ENCODE peak calls at places on chromosomes 4 and X, in five cellular contexts. A is transverse colon; T is A673; Q is endothelial cell of umbilical vein; D is CD8-positive, alpha-beta memory T cell. R is an unnamed sample. For H3K36me3, the result is how much of the 10 kb centered on the place peaks cover.

GRCh38 chr4:85837334-85837733 is 362.4 kb downstream of the ARHGAP24 start:
- DNase-seq in A (no peak), T (no peak), Q (no peak), D (no peak), R (peak)

GRCh38 chrX:46327229-46328081 is 217.8 kb downstream of the ZNF674 start:
- DNase-seq in A (peak), T (peak), Q (peak), D (no peak), R (peak)

GRCh38 chr4:109548655-109549054 is 11.4 kb upstream of the MCUB start:
- DNase-seq in A (no peak), T (peak), Q (peak), D (no peak), R (peak)

GRCh38 chrX:2766921-2767320 is 15.1 kb downstream of the XG start:
- DNase-seq in A (no peak), T (no peak), Q (no peak), D (no peak), R (no peak)

GRCh38 chrX:119676949-119677653 is 15.9 kb downstream of the SEPTIN6 start:
- DNase-seq in A (no peak), T (no peak), Q (no peak), D (no peak), R (no peak)

GRCh38 chr4:3832536-3833220 is 66.5 kb downstream of the ADRA2C start:
- DNase-seq in A (no peak), T (no peak), Q (no peak), D (no peak), R (no peak)

GRCh38 chr4:4401049-4401448 is 14.1 kb downstream of the NSG1 start:
- DNase-seq in A (no peak), T (no peak), Q (no peak), D (no peak), R (no peak)

GRCh38 chr4:3807861-3808521 is 41.8 kb downstream of the ADRA2C start:
- DNase-seq in A (no peak), T (peak), Q (no peak), D (no peak), R (no peak)

GRCh38 chrX:35826503-35826902 is 28.4 kb downstream of the MAGEB16 start:
- DNase-seq in A (no peak), T (peak), Q (no peak), D (no peak), R (no peak)

GRCh38 chrX:129403974-129404669 is 119.2 kb downstream of the SMARCA1 start:
- DNase-seq in A (no peak), T (no peak), Q (no peak), D (no peak), R (no peak)

GRCh38 chrX:16022580-16023170 is 100.7 kb upstream of the GRPR start:
- DNase-seq in A (no peak), T (peak), Q (peak), D (no peak), R (no peak)

GRCh38 chrX:44244008-44244407 is 99.5 kb downstream of the EFHC2 start:
- DNase-seq in A (no peak), T (peak), Q (peak), D (no peak), R (peak)

GRCh38 chr4:180567080-180567479 is 1676.1 kb upstream of the TENM3 start:
- DNase-seq in A (no peak), T (no peak), Q (no peak), D (no peak), R (no peak)

GRCh38 chrX:96843566-96843965 is 40.1 kb upstream of the RPA4 start:
- DNase-seq in A (no peak), T (peak), Q (no peak), D (no peak), R (peak)

GRCh38 chr4:55269970-55270369 is 76.1 kb upstream of the SRD5A3 start:
- DNase-seq in A (no peak), T (no peak), Q (peak), D (no peak), R (no peak)

GRCh38 chr4:25888781-25889180 is 25.2 kb upstream of the SMIM20 start:
- DNase-seq in A (no peak), T (no peak), Q (no peak), D (no peak), R (peak)

GRCh38 chr4:95869961-95870500 is 30.1 kb downstream of the PDHA2 start:
- DNase-seq in A (no peak), T (no peak), Q (no peak), D (no peak), R (peak)

GRCh38 chr4:47413515-47413914 is 50.0 kb downstream of the COMMD8 start:
- DNase-seq in A (no peak), T (no peak), Q (no peak), D (no peak), R (no peak)

GRCh38 chr4:9999956-10000551 is 21.2 kb downstream of the SLC2A9 start:
- DNase-seq in A (no peak), T (no peak), Q (no peak), D (no peak), R (peak)

GRCh38 chrX:136065044-136065671 is 79.9 kb downstream of the SLC9A6 start:
- DNase-seq in A (no peak), T (peak), Q (peak), D (no peak), R (peak)

GRCh38 chr4:113328514-113328913 is 279.1 kb downstream of the ANK2 start:
- DNase-seq in A (no peak), T (peak), Q (no peak), D (no peak), R (no peak)

GRCh38 chr4:158168606-158169005 is 4.2 kb downstream of the GASK1B start:
- DNase-seq in A (no peak), T (no peak), Q (peak), D (no peak), R (no peak)
- H3K4me3 ChIP-seq in A (peak), T (no peak), Q (peak), D (no peak), R (peak)

GRCh38 chr4:48664938-48665337 is 115.1 kb downstream of the FRYL start:
- DNase-seq in A (no peak), T (no peak), Q (no peak), D (no peak), R (no peak)
- H3K36me3 ChIP-seq in A (under half), T (under half), Q (under half), D (under half), R (under half)

DNA sequence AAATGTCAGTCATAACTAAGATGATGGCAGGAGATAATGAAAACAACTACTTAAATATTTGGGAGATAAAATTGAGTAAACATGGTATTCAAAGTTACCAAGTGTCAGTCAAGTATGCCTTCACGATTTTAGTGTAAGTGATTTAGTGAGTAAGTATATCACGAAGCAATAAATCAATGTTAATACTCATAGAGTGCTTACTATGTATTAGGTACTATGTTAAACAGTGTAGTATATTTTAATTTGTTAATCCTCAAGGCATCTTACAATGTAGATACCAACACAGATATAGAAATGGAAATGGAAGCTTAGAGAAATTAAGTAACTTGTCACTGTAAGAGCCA is 59.6 kb downstream of the ANXA3 start:
- DNase-seq in A (no peak), T (no peak), Q (no peak), D (no peak), R (no peak)
- H3K27ac ChIP-seq in A (no peak), T (no peak), Q (no peak), D (no peak), R (no peak)

DNA sequence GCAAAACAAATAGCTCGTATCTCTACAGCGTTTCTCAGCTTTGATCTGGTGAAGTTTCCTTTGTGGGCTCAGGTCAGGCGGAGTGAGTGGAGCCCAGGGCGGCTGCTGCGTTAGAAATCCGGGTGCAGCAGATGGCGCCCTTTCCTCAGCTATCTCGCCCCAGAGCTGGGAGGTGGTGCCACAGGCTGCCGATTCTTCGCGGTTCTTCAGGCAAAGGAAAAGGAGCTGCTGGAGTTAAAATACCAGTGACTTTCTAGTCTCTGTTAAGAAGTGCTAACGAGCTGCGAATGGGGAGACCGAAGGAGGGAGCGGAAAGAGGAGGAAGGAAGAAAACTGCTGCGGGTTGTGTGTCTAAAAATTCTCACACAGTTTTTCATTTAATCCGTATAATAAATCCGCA is 114.6 kb downstream of the CPE start:
- DNase-seq in A (peak), T (peak), Q (peak), D (peak), R (peak)
- H3K4me3 ChIP-seq in A (no peak), T (no peak), Q (peak), D (no peak), R (peak)

DNA sequence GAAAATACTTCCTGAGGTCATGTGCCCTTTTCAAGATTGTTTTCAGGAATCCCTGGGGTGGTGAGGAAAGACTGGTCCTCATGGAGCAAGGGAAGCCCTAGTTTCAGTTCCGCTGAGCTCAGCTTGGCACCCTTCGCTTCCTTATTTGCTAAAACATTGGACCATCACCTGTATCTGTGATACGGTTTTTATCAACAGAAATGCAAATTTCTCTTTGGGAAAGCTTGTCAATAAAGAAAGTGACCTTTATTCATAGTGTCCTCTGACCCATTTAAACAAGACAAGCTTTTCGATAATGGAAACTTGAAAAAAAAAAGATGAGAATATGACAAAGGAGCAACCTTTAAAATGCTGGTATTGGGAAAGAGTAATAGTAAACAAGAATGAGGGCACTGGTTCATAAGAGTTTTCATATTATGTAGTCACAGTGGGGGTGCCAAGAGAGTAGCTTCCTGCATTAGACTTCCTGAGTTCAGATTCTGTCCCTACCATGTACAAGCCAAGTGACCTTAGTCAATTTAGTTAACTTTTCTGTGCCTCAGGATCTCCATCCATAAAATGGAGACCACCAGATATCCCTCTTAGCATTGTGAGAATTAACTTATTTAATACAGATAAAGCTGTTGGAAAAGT is 57.0 kb upstream of the RAI2 start:
- DNase-seq in A (no peak), T (no peak), Q (no peak), D (no peak), R (no peak)
- H3K36me3 ChIP-seq in A (under half), T (under half), Q (under half), D (under half), R (under half)

DNA sequence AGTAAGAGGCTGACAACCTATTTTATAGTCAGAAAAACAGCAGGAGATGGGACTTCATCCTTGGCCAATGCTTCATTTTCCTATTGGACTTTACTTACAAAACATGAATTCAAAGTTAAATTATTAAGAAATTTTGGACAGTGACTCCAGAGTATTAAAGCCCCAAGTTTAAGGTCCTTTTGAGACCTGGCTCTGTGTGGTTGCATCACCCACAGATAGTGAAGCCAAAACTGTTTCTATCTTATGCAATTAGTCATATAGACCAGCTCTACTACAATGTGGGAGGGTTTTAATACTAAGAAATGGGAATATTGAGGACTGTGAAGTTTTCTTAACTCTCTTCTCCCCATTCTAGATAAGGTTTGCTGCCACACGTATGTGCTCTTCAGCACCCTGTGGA is 196.7 kb upstream of the AR start:
- DNase-seq in A (no peak), T (no peak), Q (no peak), D (no peak), R (no peak)
- H3K27ac ChIP-seq in A (no peak), T (no peak), Q (no peak), D (no peak), R (no peak)

GRCh38 chr4:143286733-143287570 is 49.7 kb upstream of the GAB1 start:
- DNase-seq in A (no peak), T (no peak), Q (no peak), D (no peak), R (peak)
- H3K4me3 ChIP-seq in A (no peak), T (no peak), Q (no peak), D (no peak), R (no peak)

DNA sequence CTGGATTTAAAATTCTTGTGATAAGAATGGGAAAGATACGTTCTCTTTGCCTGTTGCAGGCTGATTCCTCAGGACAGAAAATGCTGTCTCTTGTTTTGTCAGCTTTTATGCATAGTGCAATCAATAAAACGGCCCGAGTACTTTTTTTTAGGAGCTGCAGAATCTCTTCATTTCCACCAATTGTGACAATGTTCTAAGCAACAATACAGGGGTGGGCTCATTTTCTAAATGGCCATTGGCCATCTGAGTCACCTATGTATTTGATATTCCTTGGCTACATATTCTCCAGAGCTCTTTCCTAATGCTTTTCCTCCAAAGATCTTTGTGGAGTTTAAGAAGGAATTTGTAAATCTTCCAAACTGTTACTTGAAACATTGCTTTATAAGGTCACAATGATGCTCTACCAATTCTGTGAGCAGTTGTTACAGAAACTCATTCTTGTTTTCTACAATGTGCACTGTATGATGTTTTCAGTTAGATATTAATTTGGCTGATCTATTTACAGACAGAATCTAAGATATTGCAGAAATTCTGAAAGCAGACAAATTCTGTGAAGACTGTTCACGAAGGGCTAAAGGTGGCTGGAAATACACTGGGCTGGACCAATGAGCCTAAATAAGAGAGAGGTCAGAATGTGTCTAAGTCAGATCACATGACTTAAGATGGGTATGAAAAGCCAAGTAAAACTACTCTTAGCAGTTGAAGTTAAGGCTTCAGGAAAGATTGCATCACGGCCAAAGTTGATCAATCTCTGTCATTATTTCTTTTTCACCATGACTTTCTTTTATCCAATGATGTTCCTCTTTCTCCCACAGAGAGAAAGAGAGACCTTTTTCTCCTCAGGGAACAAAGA is 33.4 kb downstream of the TAPT1 start:
- DNase-seq in A (no peak), T (no peak), Q (peak), D (no peak), R (no peak)
- H3K36me3 ChIP-seq in A (under half), T (under half), Q (under half), D (under half), R (under half)

GRCh38 chr4:101911616-101912015 is 121.1 kb downstream of the BANK1 start:
- DNase-seq in A (no peak), T (no peak), Q (no peak), D (no peak), R (no peak)

GRCh38 chr4:101919373-101919977 is 128.9 kb downstream of the BANK1 start:
- DNase-seq in A (no peak), T (no peak), Q (no peak), D (no peak), R (no peak)

GRCh38 chr4:101910786-101911373 is 120.3 kb downstream of the BANK1 start:
- DNase-seq in A (no peak), T (no peak), Q (no peak), D (no peak), R (no peak)

DNA sequence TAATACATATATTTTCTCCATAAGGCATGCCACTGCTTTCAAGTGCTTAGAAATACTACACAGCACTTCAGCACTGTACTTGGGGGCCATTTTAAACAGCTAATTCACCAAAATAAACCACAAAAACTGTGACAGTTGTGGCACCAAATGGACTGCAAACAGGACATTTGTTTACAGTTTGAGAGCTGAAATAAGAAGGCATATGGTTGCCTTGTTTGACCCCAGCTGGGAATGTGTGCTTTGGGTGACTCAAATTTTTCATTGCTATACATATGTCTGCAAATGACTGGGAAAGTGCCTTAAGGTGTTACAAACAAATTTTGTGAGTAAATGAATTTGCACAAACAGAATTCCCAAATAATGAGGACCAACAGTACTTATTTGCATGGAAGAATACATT is 124.2 kb downstream of the BANK1 start:
- DNase-seq in A (no peak), T (no peak), Q (no peak), D (no peak), R (no peak)
- H3K27ac ChIP-seq in A (no peak), T (no peak), Q (no peak), D (no peak), R (no peak)

R was measured in brain microvascular endothelial cell.